ENCODE peak calls at places on chromosomes 13 and 19, in eight cellular contexts. One of them, this sample, is unnamed. For H3K4me1, the result is how much of the 10 kb centered on the place peaks cover.

GRCh38 chr19:54439174-54439851 is 9.7 kb upstream of the LENG8 start:
- DNase-seq in CD8-positive, alpha-beta T cell: no peak
- DNase-seq in SK-N-SH: peak
- DNase-seq in GM23338: peak
- DNase-seq in cardiac muscle cell: peak
- DNase-seq in lung: no peak
- DNase-seq in aorta: no peak
- DNase-seq in heart left ventricle: peak
- DNase-seq in this sample: peak

GRCh38 chr19:34669305-34669704 is 7.7 kb downstream of the SCGB2B2 start:
- DNase-seq in CD8-positive, alpha-beta T cell: no peak
- DNase-seq in SK-N-SH: no peak
- DNase-seq in GM23338: no peak
- DNase-seq in cardiac muscle cell: no peak
- DNase-seq in lung: no peak
- DNase-seq in aorta: peak
- DNase-seq in heart left ventricle: no peak
- DNase-seq in this sample: no peak

GRCh38 chr19:51136333-51136732 is 5.8 kb upstream of the SIGLEC7 start:
- DNase-seq in CD8-positive, alpha-beta T cell: no peak
- DNase-seq in SK-N-SH: no peak
- DNase-seq in GM23338: no peak
- DNase-seq in cardiac muscle cell: no peak
- DNase-seq in lung: no peak
- DNase-seq in aorta: no peak
- DNase-seq in heart left ventricle: no peak
- DNase-seq in this sample: no peak

GRCh38 chr13:43316997-43317396 is 293.6 kb downstream of the DNAJC15 start:
- DNase-seq in CD8-positive, alpha-beta T cell: no peak
- DNase-seq in SK-N-SH: peak
- DNase-seq in GM23338: peak
- DNase-seq in cardiac muscle cell: no peak
- DNase-seq in lung: no peak
- DNase-seq in aorta: no peak
- DNase-seq in heart left ventricle: peak
- DNase-seq in this sample: peak

GRCh38 chr13:52118595-52118994 is 10.3 kb downstream of the NEK5 start:
- DNase-seq in CD8-positive, alpha-beta T cell: no peak
- DNase-seq in SK-N-SH: no peak
- DNase-seq in GM23338: no peak
- DNase-seq in cardiac muscle cell: no peak
- DNase-seq in lung: no peak
- DNase-seq in aorta: no peak
- DNase-seq in heart left ventricle: no peak
- DNase-seq in this sample: no peak

GRCh38 chr19:33447336-33448158 is 74.0 kb downstream of the CEBPG start:
- DNase-seq in CD8-positive, alpha-beta T cell: no peak
- DNase-seq in SK-N-SH: no peak
- DNase-seq in GM23338: no peak
- DNase-seq in cardiac muscle cell: no peak
- DNase-seq in lung: no peak
- DNase-seq in aorta: peak
- DNase-seq in heart left ventricle: no peak
- DNase-seq in this sample: no peak

GRCh38 chr19:38142176-38143035 is 81.6 kb downstream of the DPF1 start:
- DNase-seq in CD8-positive, alpha-beta T cell: peak
- DNase-seq in SK-N-SH: peak
- DNase-seq in GM23338: peak
- DNase-seq in cardiac muscle cell: peak
- DNase-seq in lung: no peak
- DNase-seq in aorta: no peak
- DNase-seq in heart left ventricle: peak
- DNase-seq in this sample: peak

GRCh38 chr13:100096526-100096925 is 7.6 kb downstream of the PCCA start:
- DNase-seq in CD8-positive, alpha-beta T cell: no peak
- DNase-seq in SK-N-SH: no peak
- DNase-seq in GM23338: no peak
- DNase-seq in cardiac muscle cell: no peak
- DNase-seq in lung: no peak
- DNase-seq in aorta: no peak
- DNase-seq in heart left ventricle: no peak
- DNase-seq in this sample: no peak

GRCh38 chr13:42071667-42072419 is 23.4 kb downstream of the DGKH start:
- DNase-seq in CD8-positive, alpha-beta T cell: no peak
- DNase-seq in SK-N-SH: no peak
- DNase-seq in GM23338: no peak
- DNase-seq in cardiac muscle cell: no peak
- DNase-seq in lung: no peak
- DNase-seq in aorta: no peak
- DNase-seq in heart left ventricle: no peak
- DNase-seq in this sample: peak

GRCh38 chr13:35947315-35947714 is 183.9 kb downstream of the DCLK1 start:
- DNase-seq in CD8-positive, alpha-beta T cell: no peak
- DNase-seq in SK-N-SH: no peak
- DNase-seq in GM23338: peak
- DNase-seq in cardiac muscle cell: no peak
- DNase-seq in lung: no peak
- DNase-seq in aorta: no peak
- DNase-seq in heart left ventricle: no peak
- DNase-seq in this sample: no peak

GRCh38 chr19:19550454-19550842 is 12.4 kb downstream of the CILP2 start:
- DNase-seq in CD8-positive, alpha-beta T cell: no peak
- DNase-seq in SK-N-SH: no peak
- DNase-seq in GM23338: no peak
- DNase-seq in cardiac muscle cell: no peak
- DNase-seq in lung: no peak
- DNase-seq in aorta: no peak
- DNase-seq in heart left ventricle: no peak
- DNase-seq in this sample: peak

GRCh38 chr13:104979281-104979680 is 1556.2 kb downstream of the EFNB2 start:
- DNase-seq in CD8-positive, alpha-beta T cell: no peak
- DNase-seq in SK-N-SH: no peak
- DNase-seq in GM23338: no peak
- DNase-seq in cardiac muscle cell: no peak
- DNase-seq in lung: no peak
- DNase-seq in aorta: no peak
- DNase-seq in heart left ventricle: no peak
- DNase-seq in this sample: no peak

GRCh38 chr13:48236528-48237353 is 3.7 kb downstream of the ITM2B start:
- DNase-seq in CD8-positive, alpha-beta T cell: no peak
- DNase-seq in SK-N-SH: no peak
- DNase-seq in GM23338: no peak
- DNase-seq in cardiac muscle cell: peak
- DNase-seq in lung: no peak
- DNase-seq in aorta: no peak
- DNase-seq in heart left ventricle: no peak
- DNase-seq in this sample: no peak

GRCh38 chr13:111036665-111037064 is 78.4 kb upstream of the ARHGEF7 start:
- DNase-seq in CD8-positive, alpha-beta T cell: no peak
- DNase-seq in SK-N-SH: no peak
- DNase-seq in GM23338: no peak
- DNase-seq in cardiac muscle cell: no peak
- DNase-seq in lung: no peak
- DNase-seq in aorta: no peak
- DNase-seq in heart left ventricle: no peak
- DNase-seq in this sample: no peak

GRCh38 chr13:25371608-25372274 is at the start of gene ATP8A2:
- DNase-seq in CD8-positive, alpha-beta T cell: no peak
- DNase-seq in SK-N-SH: peak
- DNase-seq in GM23338: peak
- DNase-seq in cardiac muscle cell: peak
- DNase-seq in lung: no peak
- DNase-seq in aorta: no peak
- DNase-seq in heart left ventricle: no peak
- DNase-seq in this sample: peak

GRCh38 chr19:2923510-2923909 is 21.3 kb downstream of the ZNF77 start:
- DNase-seq in CD8-positive, alpha-beta T cell: no peak
- DNase-seq in SK-N-SH: no peak
- DNase-seq in GM23338: no peak
- DNase-seq in cardiac muscle cell: no peak
- DNase-seq in lung: no peak
- DNase-seq in aorta: no peak
- DNase-seq in heart left ventricle: no peak
- DNase-seq in this sample: no peak

GRCh38 chr13:22114630-22115311 is 443.9 kb downstream of the FGF9 start:
- DNase-seq in CD8-positive, alpha-beta T cell: peak
- DNase-seq in SK-N-SH: no peak
- DNase-seq in GM23338: no peak
- DNase-seq in cardiac muscle cell: no peak
- DNase-seq in lung: no peak
- DNase-seq in aorta: no peak
- DNase-seq in heart left ventricle: peak
- DNase-seq in this sample: no peak

GRCh38 chr13:44237276-44237767 is 136.3 kb upstream of the SERP2 start:
- DNase-seq in CD8-positive, alpha-beta T cell: no peak
- DNase-seq in SK-N-SH: peak
- DNase-seq in GM23338: no peak
- DNase-seq in cardiac muscle cell: peak
- DNase-seq in lung: peak
- DNase-seq in aorta: no peak
- DNase-seq in heart left ventricle: peak
- DNase-seq in this sample: no peak

GRCh38 chr13:60363288-60363687 is 33.7 kb upstream of the TDRD3 start:
- DNase-seq in CD8-positive, alpha-beta T cell: no peak
- DNase-seq in SK-N-SH: no peak
- DNase-seq in GM23338: no peak
- DNase-seq in cardiac muscle cell: no peak
- DNase-seq in lung: no peak
- DNase-seq in aorta: no peak
- DNase-seq in heart left ventricle: no peak
- DNase-seq in this sample: no peak

DNA sequence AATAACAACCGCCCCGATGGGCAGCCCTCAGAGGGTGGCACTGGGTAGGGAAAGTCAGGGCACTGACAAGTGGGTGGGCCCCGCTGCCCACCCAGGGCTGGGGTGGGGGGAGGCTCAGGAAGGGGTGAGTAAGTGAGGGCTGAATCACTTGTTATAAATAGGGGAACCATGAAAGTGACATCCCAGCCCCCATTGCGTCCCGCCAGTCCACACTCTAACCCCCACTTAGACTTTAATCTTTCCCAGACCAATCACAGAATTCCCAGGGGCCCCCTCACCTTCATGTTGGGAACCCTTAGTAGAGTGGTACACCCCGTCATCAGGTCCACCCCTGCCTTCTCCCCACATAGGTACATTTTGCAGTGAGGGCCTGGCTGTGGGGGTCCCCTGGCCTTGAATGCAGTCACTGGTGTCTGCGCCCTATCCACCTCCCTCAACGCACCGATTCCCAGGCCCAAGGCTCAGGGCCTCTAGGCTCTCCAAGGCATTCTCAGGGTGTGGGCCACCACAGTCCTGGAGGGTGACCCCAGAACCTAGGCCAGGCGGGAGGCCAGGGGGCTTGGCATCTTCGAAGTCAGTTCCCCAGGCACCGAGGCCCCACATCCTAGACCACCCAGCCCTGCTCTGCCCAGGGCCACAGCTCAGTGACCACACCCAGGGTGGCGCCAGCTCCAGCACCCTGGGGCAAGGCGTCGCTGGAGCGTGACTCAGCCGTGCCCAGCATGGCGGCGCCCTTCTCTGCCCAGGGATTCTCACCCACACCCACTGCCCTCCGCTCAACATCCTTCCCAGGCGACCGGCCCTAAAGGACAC is 36.8 kb upstream of the NANOS3 start:
- DNase-seq in CD8-positive, alpha-beta T cell: peak
- DNase-seq in SK-N-SH: no peak
- DNase-seq in GM23338: no peak
- DNase-seq in cardiac muscle cell: no peak
- DNase-seq in lung: peak
- DNase-seq in aorta: peak
- DNase-seq in heart left ventricle: peak
- DNase-seq in this sample: peak
- H3K4me1 ChIP-seq in CD8-positive, alpha-beta T cell: half or more
- H3K4me1 ChIP-seq in SK-N-SH: under half
- H3K4me1 ChIP-seq in GM23338: under half
- H3K4me1 ChIP-seq in cardiac muscle cell: under half
- H3K4me1 ChIP-seq in lung: under half
- H3K4me1 ChIP-seq in aorta: under half
- H3K4me1 ChIP-seq in heart left ventricle: under half
- H3K4me1 ChIP-seq in this sample: under half

DNA sequence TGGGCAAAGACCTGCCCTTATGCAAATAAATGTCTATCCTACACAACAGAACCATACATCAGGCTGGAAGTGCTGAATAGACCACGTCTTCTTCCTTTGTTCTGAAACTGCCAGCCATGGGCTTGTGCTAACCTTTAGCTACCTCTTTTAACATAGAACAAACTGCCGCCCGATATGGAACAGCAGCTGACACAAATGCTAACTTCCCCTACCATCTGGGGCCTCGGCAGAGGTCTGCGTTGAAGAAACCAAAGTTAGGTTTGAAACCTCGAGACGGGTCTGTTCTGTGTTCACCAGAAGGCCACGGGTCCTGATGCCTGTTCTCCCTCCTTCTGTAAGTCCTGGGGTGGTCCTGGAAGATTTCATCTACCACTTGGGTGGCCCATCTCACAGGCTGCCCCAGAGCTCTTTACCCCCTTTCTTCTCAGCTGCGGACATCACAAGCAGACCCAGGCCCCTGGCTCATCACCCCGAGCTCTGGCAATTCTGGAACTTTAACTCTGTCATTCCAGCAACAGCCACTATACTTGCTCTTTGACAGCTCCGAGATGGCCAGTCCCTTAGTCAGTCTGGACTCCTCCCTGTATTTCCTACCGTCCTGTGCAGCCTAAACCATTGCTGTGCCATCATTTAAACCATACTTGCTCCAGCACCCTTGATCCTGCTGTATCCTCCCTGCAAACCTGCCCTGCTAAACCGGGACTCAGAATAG is 146.7 kb downstream of the USP12 start:
- DNase-seq in CD8-positive, alpha-beta T cell: no peak
- DNase-seq in SK-N-SH: no peak
- DNase-seq in GM23338: no peak
- DNase-seq in cardiac muscle cell: no peak
- DNase-seq in lung: no peak
- DNase-seq in aorta: no peak
- DNase-seq in heart left ventricle: no peak
- DNase-seq in this sample: no peak
- H3K4me3 ChIP-seq in CD8-positive, alpha-beta T cell: no peak
- H3K4me3 ChIP-seq in SK-N-SH: no peak
- H3K4me3 ChIP-seq in GM23338: no peak
- H3K4me3 ChIP-seq in cardiac muscle cell: no peak
- H3K4me3 ChIP-seq in lung: no peak
- H3K4me3 ChIP-seq in aorta: no peak
- H3K4me3 ChIP-seq in heart left ventricle: no peak
- H3K4me3 ChIP-seq in this sample: no peak

GRCh38 chr13:30866692-30867669 is 39.1 kb upstream of the MEDAG start:
- DNase-seq in CD8-positive, alpha-beta T cell: no peak
- DNase-seq in SK-N-SH: peak
- DNase-seq in GM23338: no peak
- DNase-seq in cardiac muscle cell: peak
- DNase-seq in lung: no peak
- DNase-seq in aorta: no peak
- DNase-seq in heart left ventricle: no peak
- DNase-seq in this sample: peak
- H3K4me1 ChIP-seq in CD8-positive, alpha-beta T cell: under half
- H3K4me1 ChIP-seq in SK-N-SH: under half
- H3K4me1 ChIP-seq in GM23338: under half
- H3K4me1 ChIP-seq in cardiac muscle cell: under half
- H3K4me1 ChIP-seq in lung: under half
- H3K4me1 ChIP-seq in aorta: under half
- H3K4me1 ChIP-seq in heart left ventricle: under half
- H3K4me1 ChIP-seq in this sample: half or more

GRCh38 chr19:35746556-35746955 is 1.1 kb downstream of the PSENEN start:
- DNase-seq in CD8-positive, alpha-beta T cell: no peak
- DNase-seq in SK-N-SH: no peak
- DNase-seq in GM23338: no peak
- DNase-seq in cardiac muscle cell: no peak
- DNase-seq in lung: no peak
- DNase-seq in aorta: no peak
- DNase-seq in heart left ventricle: no peak
- DNase-seq in this sample: no peak
- H3K4me3 ChIP-seq in CD8-positive, alpha-beta T cell: no peak
- H3K4me3 ChIP-seq in SK-N-SH: peak
- H3K4me3 ChIP-seq in GM23338: peak
- H3K4me3 ChIP-seq in cardiac muscle cell: peak
- H3K4me3 ChIP-seq in lung: no peak
- H3K4me3 ChIP-seq in aorta: no peak
- H3K4me3 ChIP-seq in heart left ventricle: no peak
- H3K4me3 ChIP-seq in this sample: peak